ENCODE peak calls at places on chromosomes 5 and 9, in four cellular contexts. J is heart left ventricle; C is CD4-positive, alpha-beta memory T cell; M is sigmoid colon. E is an unnamed sample.

GRCh38 chr5:6435356-6435755 is 13.3 kb upstream of the UBE2QL1 start:
- DNase-seq in J (no peak), C (no peak), M (no peak), E (peak; percentile 38)

GRCh38 chr9:137441289-137441934 is at the start of gene ENTPD8:
- DNase-seq in J (no peak), C (no peak), M (no peak), E (no peak)

GRCh38 chr9:107740088-107740980 is 250.8 kb upstream of the KLF4 start:
- DNase-seq in J (no peak), C (no peak), M (no peak), E (peak; percentile 90)

GRCh38 chr9:110784309-110784708 is 115.7 kb downstream of the MUSK start:
- DNase-seq in J (no peak), C (no peak), M (no peak), E (no peak)

GRCh38 chr9:108565651-108566378 is 290.0 kb downstream of the ACTL7B start:
- DNase-seq in J (peak; percentile 29), C (no peak), M (peak; percentile 72), E (peak; percentile 69)

GRCh38 chr5:177452688-177453638 is 6.3 kb downstream of the PRR7 start:
- DNase-seq in J (no peak), C (no peak), M (no peak), E (no peak)

GRCh38 chr5:133882801-133883200 is 85.6 kb downstream of the C5orf15 start:
- DNase-seq in J (no peak), C (no peak), M (peak; percentile 7), E (no peak)

GRCh38 chr9:119268985-119269384 is 100.2 kb downstream of the BRINP1 start:
- DNase-seq in J (no peak), C (no peak), M (no peak), E (no peak)

GRCh38 chr9:131668439-131669233 is 71.2 kb downstream of the RAPGEF1 start:
- DNase-seq in J (peak; percentile 49), C (peak; percentile 77), M (no peak), E (no peak)

GRCh38 chr5:92749943-92750342 is 831.1 kb downstream of the NR2F1-AS1 start:
- DNase-seq in J (no peak), C (no peak), M (no peak), E (no peak)

GRCh38 chr5:124990723-124991122 is 244.3 kb upstream of the ZNF608 start:
- DNase-seq in J (no peak), C (no peak), M (no peak), E (no peak)

GRCh38 chr5:32436553-32437262 is 7.8 kb downstream of the ZFR start:
- DNase-seq in J (no peak), C (no peak), M (no peak), E (no peak)

GRCh38 chr9:69079186-69079585 is 43.6 kb downstream of the FXN start:
- DNase-seq in J (no peak), C (no peak), M (no peak), E (no peak)

GRCh38 chr9:121498487-121499176 is 1.0 kb downstream of the GGTA1 start:
- DNase-seq in J (peak; percentile 53), C (no peak), M (no peak), E (peak; percentile 43)

GRCh38 chr5:133284306-133284705 is 232.5 kb downstream of the HSPA4 start:
- DNase-seq in J (no peak), C (no peak), M (no peak), E (no peak)

GRCh38 chr5:93053825-93054224 is 527.2 kb downstream of the NR2F1-AS1 start:
- DNase-seq in J (no peak), C (no peak), M (no peak), E (no peak)

GRCh38 chr5:105259581-105260217 is 1697.1 kb upstream of the NUDT12 start:
- DNase-seq in J (no peak), C (no peak), M (no peak), E (no peak)

GRCh38 chr5:158135682-158136176 is 276.8 kb upstream of the CLINT1 start:
- DNase-seq in J (no peak), C (no peak), M (no peak), E (peak; percentile 37)

GRCh38 chr5:90473321-90474234 is 993 bp downstream of the MBLAC2 start:
- DNase-seq in J (peak; percentile 27), C (peak; percentile 7), M (no peak), E (peak; percentile 74)

GRCh38 chr5:170302729-170303501 is 5.3 kb upstream of the LCP2 start:
- DNase-seq in J (peak; percentile 71), C (peak; percentile 85), M (peak; percentile 87), E (peak; percentile 41)

GRCh38 chr5:72106922-72107873 is at the start of gene MAP1B:
- DNase-seq in J (peak; percentile 75), C (no peak), M (peak; percentile 80), E (peak; percentile 87)

GRCh38 chr9:112332674-112332976 is 794 bp downstream of the PTBP3 start:
- DNase-seq in J (no peak), C (no peak), M (no peak), E (no peak)

GRCh38 chr9:12819436-12820185 is 44.8 kb downstream of the LURAP1L start:
- DNase-seq in J (no peak), C (no peak), M (no peak), E (peak; percentile 66)

GRCh38 chr9:137694962-137695875 is 76.4 kb downstream of the EHMT1 start:
- DNase-seq in J (peak; percentile 45), C (no peak), M (no peak), E (peak; percentile 78)

GRCh38 chr9:73137286-73137899 is 14.3 kb upstream of the ANXA1 start:
- DNase-seq in J (no peak), C (no peak), M (no peak), E (no peak)

GRCh38 chr9:128207076-128207731 is 4.0 kb downstream of the DNM1 start:
- DNase-seq in J (no peak), C (no peak), M (no peak), E (no peak)

GRCh38 chr5:29263836-29264235 is 1929.7 kb upstream of the CDH6 start:
- DNase-seq in J (no peak), C (no peak), M (no peak), E (no peak)

GRCh38 chr9:94166237-94167054 is 82.2 kb downstream of the PTPDC1 start:
- DNase-seq in J (peak; percentile 99), C (peak; percentile 93), M (peak; percentile 99), E (peak; percentile 99)

GRCh38 chr9:83630938-83631457 is 8.1 kb downstream of the IDNK start:
- DNase-seq in J (no peak), C (no peak), M (no peak), E (no peak)

GRCh38 chr5:135012033-135012588 is 21.9 kb downstream of the PITX1 start:
- DNase-seq in J (peak; percentile 11), C (no peak), M (peak; percentile 46), E (no peak)

GRCh38 chr9:18539203-18539602 is 65.2 kb downstream of the ADAMTSL1 start:
- DNase-seq in J (no peak), C (no peak), M (no peak), E (no peak)

GRCh38 chr5:80128129-80128528 is 93.0 kb downstream of the THBS4 start:
- DNase-seq in J (no peak), C (no peak), M (no peak), E (no peak)

GRCh38 chr5:141873933-141874261 is 4.3 kb downstream of the PCDH1 start:
- DNase-seq in J (no peak), C (no peak), M (no peak), E (no peak)
- H3K4me3 ChIP-seq in J (peak overlapping the region; percentile 81), C (no peak overlapping the region), M (peak overlapping the region; percentile 64), E (no peak overlapping the region)

DNA sequence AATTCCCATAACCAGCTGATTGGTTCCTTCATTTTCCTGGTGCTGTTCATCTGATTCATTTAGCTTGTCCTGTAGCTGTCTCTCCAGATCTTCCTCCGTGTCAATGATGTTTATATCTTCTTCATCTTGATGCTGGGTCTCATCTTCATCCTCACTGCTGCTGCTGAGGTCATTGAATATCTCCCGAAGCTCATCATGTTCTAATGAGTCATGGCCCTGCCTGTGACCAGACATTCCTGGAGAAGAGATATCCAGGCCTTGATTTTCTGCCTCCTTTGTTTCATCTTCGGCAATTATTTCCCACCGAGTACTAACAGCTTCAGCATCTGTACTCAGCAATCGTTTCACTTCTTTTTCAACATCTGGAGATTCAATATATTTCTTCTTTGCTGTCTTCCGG is 1.4 kb downstream of the TAF7 start:
- DNase-seq in J (no peak), C (no peak), M (no peak), E (no peak)
- H3K4me3 ChIP-seq in J (peak overlapping the region; percentile 67), C (peak overlapping the region; percentile 77), M (peak overlapping the region; percentile 75), E (peak overlapping the region; percentile 84)

DNA sequence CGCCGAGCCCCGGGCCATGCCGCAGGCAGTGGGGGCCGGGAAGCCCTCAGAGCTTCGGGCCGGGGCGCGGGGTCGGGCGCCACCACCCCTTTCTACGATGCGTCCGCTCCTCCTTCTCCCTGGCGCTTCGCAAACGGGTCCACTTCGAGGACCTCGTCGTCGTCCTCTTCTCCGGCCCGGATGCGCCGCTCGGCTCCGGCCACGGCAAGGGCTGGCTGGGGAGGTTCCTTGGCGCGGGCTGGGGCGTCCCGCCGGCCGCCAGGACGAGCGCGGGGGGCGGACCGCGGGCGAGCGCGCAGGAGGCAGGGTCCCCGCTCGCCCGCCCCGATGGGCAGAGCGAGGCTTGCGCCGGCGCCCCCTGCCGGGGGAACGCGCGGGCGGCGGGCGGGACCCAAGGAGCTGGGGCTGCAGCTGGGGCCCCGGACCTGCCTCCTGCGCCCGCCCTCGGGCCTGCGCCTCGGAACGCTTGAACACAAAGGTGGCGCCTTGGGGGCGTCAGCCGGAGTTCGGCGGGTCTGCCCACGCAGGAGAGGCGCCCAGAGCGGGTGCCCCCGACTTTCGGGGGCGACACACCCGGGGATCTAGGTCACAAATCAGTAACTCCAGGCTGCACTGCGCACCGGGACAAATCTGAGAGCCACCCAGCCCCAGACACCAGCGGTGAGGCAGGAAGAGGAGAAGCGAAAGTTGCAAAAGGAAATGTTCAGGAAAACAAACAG is at the start of gene ROR2:
- DNase-seq in J (peak; percentile 63), C (peak; percentile 51), M (peak; percentile 89), E (peak; percentile 76)
- H3K4me3 ChIP-seq in J (peak within 1 kb of the TSS; percentile 50), C (no peak within 1 kb of the TSS), M (peak within 1 kb of the TSS; percentile 66), E (peak within 1 kb of the TSS; percentile 65)

DNA sequence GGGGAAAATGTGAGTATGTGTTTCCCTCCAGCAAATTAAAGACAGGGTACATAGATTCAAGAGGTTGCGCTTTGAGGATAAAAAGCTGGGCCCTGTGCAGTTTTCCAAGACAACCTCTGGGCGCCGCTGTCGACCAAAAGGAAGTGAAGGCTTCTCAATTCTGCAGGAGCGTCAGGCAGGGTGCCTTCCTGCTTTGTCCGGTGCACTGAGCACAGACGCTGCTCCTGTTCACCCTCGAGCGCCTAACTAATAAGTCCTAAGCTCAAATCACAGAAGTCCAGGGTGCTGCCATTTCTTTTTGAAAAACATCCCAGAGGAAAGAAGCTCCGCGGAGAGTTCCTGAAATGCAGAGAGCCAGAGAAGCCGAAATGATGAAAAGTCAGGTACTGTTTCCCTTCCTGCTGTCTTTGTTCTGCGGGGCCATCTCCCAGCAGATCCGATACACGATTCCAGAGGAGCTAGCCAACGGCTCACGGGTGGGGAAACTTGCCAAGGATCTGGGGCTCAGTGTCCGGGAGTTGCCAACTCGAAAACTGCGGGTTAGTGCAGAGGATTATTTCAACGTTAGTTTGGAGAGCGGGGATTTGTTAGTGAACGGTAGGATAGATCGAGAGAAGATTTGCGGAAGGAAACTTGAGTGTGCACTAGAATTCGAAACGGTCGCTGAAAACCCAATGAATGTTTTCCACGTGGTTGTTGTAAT is at the start of gene PCDHGB1:
- DNase-seq in J (peak; percentile 52), C (no peak), M (no peak), E (peak; percentile 70)
- H3K4me3 ChIP-seq in J (peak within 1 kb of the TSS; percentile 34), C (no peak within 1 kb of the TSS), M (peak within 1 kb of the TSS; percentile 37), E (no peak within 1 kb of the TSS)

E was measured in testis.